ENCODE peak calls at places on chromosome 4, in six cellular contexts. A, C, Q, Y, B and F are unnamed samples.

GRCh38 chr4:94256144-94256783 is 48.6 kb downstream of the SMARCAD1 start:
- DNase-seq in Q (no peak), C (no peak), Y (no peak), B (no peak), A (no peak), F (no peak)

GRCh38 chr4:8185280-8185679 is 13.8 kb upstream of the SH3TC1 start:
- DNase-seq in Y (no peak), C (peak; percentile 79), B (no peak), Q (no peak), A (no peak), F (no peak)

GRCh38 chr4:106062452-106062875 is 167.2 kb downstream of the NPNT start:
- DNase-seq in B (peak; percentile 82), Q (peak; percentile 10), Y (no peak), C (no peak), A (no peak), F (peak; percentile 80)

GRCh38 chr4:123832173-123833026 is 435.8 kb downstream of the SPRY1 start:
- DNase-seq in Q (no peak), C (no peak), A (no peak), Y (no peak), B (peak; percentile 86), F (no peak)

GRCh38 chr4:138494931-138495330 is 252.8 kb upstream of the SLC7A11 start:
- DNase-seq in C (peak; percentile 82), Y (peak; percentile 4), Q (no peak), A (peak; percentile 9), B (peak; percentile 55), F (peak; percentile 12)

GRCh38 chr4:127012549-127012948 is 620.2 kb upstream of the INTU start:
- DNase-seq in Y (no peak), C (no peak), A (no peak), Q (no peak), B (no peak), F (no peak)

GRCh38 chr4:188987011-188987410 is 847.8 kb downstream of the TRIML1 start:
- DNase-seq in C (no peak), A (no peak), B (no peak), Q (no peak), Y (no peak), F (no peak)

GRCh38 chr4:157996061-157996460 is 176.8 kb downstream of the GASK1B start:
- DNase-seq in Q (no peak), B (peak; percentile 89), C (no peak), A (no peak), Y (no peak), F (no peak)

GRCh38 chr4:159145318-159146006 is 42.6 kb downstream of the RAPGEF2 start:
- DNase-seq in A (no peak), B (no peak), C (no peak), Q (peak; percentile 46), Y (no peak), F (no peak)

GRCh38 chr4:4995103-4995761 is 24.0 kb downstream of the CYTL1 start:
- DNase-seq in Y (no peak), C (peak; percentile 88), Q (peak; percentile 81), B (peak; percentile 57), A (peak; percentile 69), F (peak; percentile 54)

GRCh38 chr4:57131849-57132745 is 21.9 kb upstream of the IGFBP7 start:
- DNase-seq in Q (no peak), B (peak; percentile 90), C (no peak), Y (no peak), A (no peak), F (peak; percentile 18)

GRCh38 chr4:146646601-146647000 is 7.9 kb downstream of the POU4F2 start:
- DNase-seq in Y (no peak), C (no peak), Q (no peak), A (no peak), B (no peak), F (no peak)

GRCh38 chr4:137981277-137981676 is 260.9 kb downstream of the SLC7A11 start:
- DNase-seq in B (no peak), A (no peak), C (peak; percentile 8), Q (no peak), Y (no peak), F (no peak)

GRCh38 chr4:184355111-184355604 is 119.2 kb downstream of the IRF2 start:
- DNase-seq in Y (peak; percentile 84), Q (peak; percentile 24), A (no peak), C (peak; percentile 89), B (peak; percentile 98), F (peak; percentile 89)

GRCh38 chr4:104393649-104394048 is 101.0 kb downstream of the CXXC4 start:
- DNase-seq in A (no peak), B (no peak), Y (no peak), C (no peak), Q (no peak), F (no peak)

GRCh38 chr4:97938141-97938540 is 205.1 kb downstream of the STPG2 start:
- DNase-seq in Y (no peak), A (no peak), C (no peak), Q (no peak), B (no peak), F (no peak)

GRCh38 chr4:66911898-66912297 is 633.4 kb downstream of the CENPC start:
- DNase-seq in B (peak; percentile 2), Y (no peak), A (no peak), Q (no peak), C (no peak), F (no peak)

GRCh38 chr4:3708103-3708510 is 58.1 kb upstream of the ADRA2C start:
- DNase-seq in Y (no peak), A (no peak), B (no peak), C (peak; percentile 88), Q (no peak), F (no peak)

GRCh38 chr4:173243917-173244658 is 75.5 kb downstream of the GALNT7 start:
- DNase-seq in A (no peak), Y (no peak), C (no peak), Q (no peak), B (no peak), F (no peak)
- TF ChIP-seq MYC in A (no peak), Y (no peak), C (no peak), Q (no peak), B (no peak), F (no peak)

GRCh38 chr4:32417113-32417704 is 1697.0 kb downstream of the PCDH7 start:
- DNase-seq in Q (no peak), C (no peak), A (no peak), B (no peak), Y (no peak), F (no peak)
- TF ChIP-seq MYC in Q (no peak), C (no peak), A (no peak), B (no peak), Y (no peak), F (no peak)

GRCh38 chr4:38889143-38889542 is 21.5 kb downstream of the FAM114A1 start:
- DNase-seq in A (no peak), Q (no peak), C (peak; percentile 37), Y (peak; percentile 58), B (peak; percentile 89), F (peak; percentile 74)
- TF ChIP-seq MYC in A (no peak), Q (no peak), C (no peak), Y (no peak), B (no peak), F (no peak)

GRCh38 chr4:165360041-165360782 is 18.6 kb upstream of the CPE start:
- DNase-seq in Q (no peak), A (no peak), C (no peak), Y (no peak), B (no peak), F (no peak)

GRCh38 chr4:165351359-165352130 is 24.1 kb downstream of the MSMO1 start:
- DNase-seq in C (peak; percentile 28), B (no peak), Q (no peak), Y (no peak), A (no peak), F (peak; percentile 43)

GRCh38 chr4:165359501-165359900 is 19.3 kb upstream of the CPE start:
- DNase-seq in Q (no peak), B (no peak), Y (no peak), A (no peak), C (peak; percentile 55), F (no peak)

GRCh38 chr4:165360985-165361678 is 17.7 kb upstream of the CPE start:
- DNase-seq in A (no peak), C (no peak), Q (no peak), Y (no peak), B (no peak), F (no peak)

GRCh38 chr4:165355900-165356300 is 22.9 kb upstream of the CPE start:
- DNase-seq in B (peak; percentile 50), Q (no peak), C (peak; percentile 56), Y (no peak), A (no peak), F (peak; percentile 72)
- TF ChIP-seq MYC in B (no peak), Q (no peak), C (no peak), Y (no peak), A (no peak), F (no peak)

GRCh38 chr4:24488399-24489164 is 95.8 kb downstream of the DHX15 start:
- DNase-seq in A (peak; percentile 67), C (peak; percentile 74), Q (peak; percentile 85), B (peak; percentile 67), Y (peak; percentile 5), F (peak; percentile 44)
- TF ChIP-seq MYC in A (no peak), C (no peak), Q (no peak), B (no peak), Y (no peak), F (no peak)